ENCODE peak calls at places on chromosomes 5 and 9, in four cellular contexts. R is PC-9, K is M059J, Z is uterus. C is an unnamed sample.

GRCh38 chr9:124381073-124381945 is 33.9 kb downstream of the PSMB7 start:
- DNase-seq in K (peak), Z (no peak), R (no peak), C (peak)

GRCh38 chr5:137666109-137666850 is 69.6 kb downstream of the KLHL3 start:
- DNase-seq in R (peak), Z (no peak), K (peak), C (peak)

GRCh38 chr9:109270441-109270840 is 50.4 kb downstream of the EPB41L4B start:
- DNase-seq in Z (no peak), R (no peak), K (no peak), C (no peak)

GRCh38 chr5:150192462-150192861 is 2.6 kb downstream of the SLC6A7 start:
- DNase-seq in Z (no peak), R (no peak), K (no peak), C (no peak)

GRCh38 chr9:98755006-98755618 is 41.2 kb downstream of the ANKS6 start:
- DNase-seq in K (no peak), Z (no peak), R (no peak), C (no peak)

GRCh38 chr5:115289104-115289503 is 7.3 kb downstream of the CCDC112 start:
- DNase-seq in K (no peak), R (no peak), Z (no peak), C (no peak)

GRCh38 chr5:27472000-27472763 is 433.8 kb upstream of the CDH9 start:
- DNase-seq in Z (no peak), R (peak), K (peak), C (peak)

GRCh38 chr9:92637331-92637730 is 32.6 kb downstream of the IPPK start:
- DNase-seq in K (no peak), Z (peak), R (no peak), C (no peak)

GRCh38 chr5:567664-568060 is 43.4 kb upstream of the SLC9A3 start:
- DNase-seq in R (no peak), K (no peak), Z (no peak), C (no peak)

GRCh38 chr9:135971106-135971766 is 10.1 kb upstream of the UBAC1 start:
- DNase-seq in K (no peak), Z (no peak), R (no peak), C (peak)

GRCh38 chr5:173753307-173754168 is 134.6 kb upstream of the CPEB4 start:
- DNase-seq in R (no peak), Z (no peak), K (no peak), C (no peak)

GRCh38 chr5:16736158-16736994 is 119.6 kb upstream of the RETREG1 start:
- DNase-seq in Z (no peak), K (peak), R (peak), C (peak)

GRCh38 chr5:4700082-4700481 is 440.0 kb upstream of the ADAMTS16 start:
- DNase-seq in K (peak), Z (no peak), R (peak), C (no peak)

GRCh38 chr9:93582115-93582514 is 5.7 kb downstream of the PHF2 start:
- DNase-seq in R (no peak), K (no peak), Z (no peak), C (no peak)

GRCh38 chr5:83118471-83118870 is 41.1 kb downstream of the XRCC4 start:
- DNase-seq in K (no peak), Z (no peak), R (no peak), C (no peak)

GRCh38 chr9:5571629-5572232 is 57.2 kb upstream of the RIC1 start:
- DNase-seq in K (no peak), Z (no peak), R (no peak), C (no peak)

GRCh38 chr5:463952-464351 is 21.0 kb downstream of the EXOC3 start:
- DNase-seq in K (no peak), R (no peak), Z (no peak), C (no peak)

GRCh38 chr9:115883467-115884329 is 269.9 kb upstream of the PAPPA start:
- DNase-seq in Z (peak), K (peak), R (peak), C (peak)

C was measured in EH.